ENCODE peak calls at places on chromosomes 12 and 14, in ten cellular contexts. J is foreskin fibroblast, I is GM12865, R is A549, A is endothelial cell, B is transverse colon, P is type B pancreatic cell, L is fibroblast of mammary gland, W is mesothelial cell of epicardium, Q is mucosa of descending colon. G is an unnamed sample.

GRCh38 chr12:60093428-60093827 is 497.6 kb downstream of the SLC16A7 start:
- DNase-seq in W (no peak), R (no peak), I (no peak), P (no peak), J (no peak), Q (no peak), A (no peak), B (no peak), L (no peak), G (no peak)

GRCh38 chr14:50955373-50956043 is 11.2 kb upstream of the PYGL start:
- DNase-seq in B (peak), I (peak), R (peak), Q (peak), W (no peak), L (peak), A (peak), P (no peak), J (peak), G (no peak)

GRCh38 chr12:3321881-3322280 is 169.1 kb upstream of the PRMT8 start:
- DNase-seq in L (no peak), W (no peak), J (no peak), P (no peak), R (no peak), B (no peak), Q (no peak), A (no peak), I (no peak), G (no peak)

GRCh38 chr14:21211509-21211908 is 55.6 kb upstream of the OR5AU1 start:
- DNase-seq in J (no peak), Q (no peak), R (no peak), A (no peak), L (no peak), P (no peak), W (no peak), B (no peak), I (no peak), G (no peak)

GRCh38 chr12:116598341-116599284 is 39.4 kb downstream of the MAP1LC3B2 start:
- DNase-seq in J (no peak), P (no peak), L (peak), B (no peak), R (no peak), I (no peak), W (no peak), Q (no peak), A (no peak), G (no peak)

GRCh38 chr12:63276537-63277365 is 125.8 kb upstream of the AVPR1A start:
- DNase-seq in P (no peak), A (peak), W (no peak), R (peak), I (peak), Q (no peak), B (no peak), L (peak), J (no peak), G (peak)

GRCh38 chr14:100982764-100983163 is 79.2 kb upstream of the RTL1 start:
- DNase-seq in Q (no peak), P (no peak), J (no peak), B (no peak), W (no peak), R (peak), L (peak), A (no peak), I (no peak), G (no peak)

GRCh38 chr12:71694099-71694820 is 8.4 kb downstream of the TMEM19 start:
- DNase-seq in B (peak), R (no peak), L (no peak), W (no peak), I (peak), Q (no peak), J (no peak), A (no peak), P (no peak), G (no peak)

GRCh38 chr14:80699861-80700260 is 241.7 kb downstream of the CEP128 start:
- DNase-seq in B (no peak), A (no peak), L (no peak), W (no peak), Q (no peak), I (peak), R (no peak), P (no peak), J (no peak), G (no peak)

GRCh38 chr14:26917086-26917485 is 319.3 kb upstream of the NOVA1 start:
- DNase-seq in L (peak), B (no peak), R (peak), A (no peak), W (no peak), Q (no peak), I (no peak), P (no peak), J (peak), G (no peak)
- TF ChIP-seq CTCF in L (peak), B (no peak), R (peak), A (peak), W (no peak), Q (no peak), I (no peak), P (peak), J (peak), G (peak)

GRCh38 chr12:53948650-53949593 is 5.8 kb upstream of the HOXC12 start:
- DNase-seq in R (peak), P (no peak), B (no peak), W (no peak), Q (no peak), A (no peak), J (no peak), L (no peak), I (no peak), G (no peak)
- TF ChIP-seq CTCF in R (no peak), P (no peak), B (no peak), W (no peak), Q (no peak), A (peak), J (no peak), L (no peak), I (no peak), G (no peak)

GRCh38 chr12:110245278-110245868 is 35.7 kb upstream of the ATP2A2 start:
- DNase-seq in A (peak), W (no peak), L (peak), B (peak), I (peak), J (no peak), R (peak), Q (peak), P (no peak), G (peak)
- TF ChIP-seq CTCF in A (no peak), W (no peak), L (peak), B (peak), I (peak), J (peak), R (peak), Q (peak), P (peak), G (peak)

DNA sequence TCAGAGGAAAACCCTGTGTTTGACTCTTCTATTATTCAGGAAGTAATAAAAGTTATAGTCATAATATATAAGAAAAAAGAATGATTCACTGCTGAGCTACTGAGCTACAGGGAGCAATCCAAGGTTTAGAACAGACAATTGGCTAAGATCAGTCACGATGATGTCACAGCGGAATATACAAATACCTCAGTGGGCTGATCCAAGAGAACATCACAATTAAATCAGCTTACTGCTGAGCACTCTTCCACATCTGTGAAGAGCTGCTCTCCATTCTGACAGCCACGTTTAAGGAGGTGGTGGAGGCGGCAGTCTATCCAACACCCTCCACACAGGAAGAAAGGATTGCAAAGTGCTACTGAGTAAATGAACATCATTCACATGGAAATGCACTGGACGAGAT is 271.0 kb downstream of the APAF1 start:
- DNase-seq in J (no peak), A (no peak), Q (no peak), W (no peak), B (no peak), I (no peak), R (no peak), P (no peak), L (peak), G (no peak)
- TF ChIP-seq CTCF in J (no peak), A (no peak), Q (no peak), W (no peak), B (no peak), I (no peak), R (no peak), P (no peak), L (no peak), G (no peak)

DNA sequence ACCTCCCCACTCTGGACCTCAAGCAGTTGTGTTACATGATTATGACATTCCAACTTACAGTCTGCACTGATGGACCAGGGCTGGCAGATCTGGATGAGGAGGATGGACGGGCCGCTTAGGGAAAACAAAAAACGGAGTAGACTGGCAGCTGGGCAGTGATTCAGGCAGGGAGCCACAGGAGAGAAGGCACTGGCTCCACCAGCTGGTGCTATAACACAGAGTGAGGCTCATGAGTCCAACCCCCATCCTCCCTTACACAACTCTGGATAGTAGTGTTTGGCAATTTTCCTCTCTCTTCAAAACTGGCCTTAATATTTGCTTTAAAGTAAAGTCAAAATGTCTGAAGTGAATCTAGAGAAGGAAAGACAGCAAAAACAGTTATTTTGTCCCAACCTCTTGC is 9.7 kb upstream of the RIC8B start:
- DNase-seq in A (no peak), Q (no peak), L (peak), P (no peak), R (peak), W (no peak), J (no peak), I (no peak), B (no peak), G (no peak)
- TF ChIP-seq CTCF in A (no peak), Q (no peak), L (no peak), P (no peak), R (no peak), W (no peak), J (no peak), I (no peak), B (no peak), G (no peak)

GRCh38 chr12:6729186-6729585 is 5.3 kb downstream of the COPS7A start:
- DNase-seq in I (no peak), R (no peak), L (no peak), B (no peak), A (no peak), Q (no peak), J (no peak), P (no peak), W (no peak), G (no peak)

GRCh38 chr12:6725350-6725749 is 1.5 kb downstream of the COPS7A start:
- DNase-seq in B (no peak), L (no peak), R (no peak), J (no peak), I (no peak), W (no peak), A (no peak), P (no peak), Q (no peak), G (no peak)

GRCh38 chr12:6735448-6736191 is 11.8 kb downstream of the COPS7A start:
- DNase-seq in R (peak), I (peak), B (peak), A (peak), Q (peak), L (peak), W (no peak), J (peak), P (no peak), G (peak)

GRCh38 chr12:6734506-6735082 is 10.7 kb downstream of the COPS7A start:
- DNase-seq in L (no peak), J (no peak), A (no peak), W (no peak), I (no peak), B (no peak), P (no peak), Q (no peak), R (no peak), G (no peak)

GRCh38 chr12:6730169-6730568 is 6.3 kb downstream of the COPS7A start:
- DNase-seq in W (no peak), Q (no peak), P (no peak), B (no peak), J (no peak), I (peak), A (no peak), R (no peak), L (no peak), G (no peak)
- TF ChIP-seq CTCF in W (peak), Q (no peak), P (peak), B (no peak), J (no peak), I (no peak), A (no peak), R (no peak), L (no peak), G (no peak)

DNA sequence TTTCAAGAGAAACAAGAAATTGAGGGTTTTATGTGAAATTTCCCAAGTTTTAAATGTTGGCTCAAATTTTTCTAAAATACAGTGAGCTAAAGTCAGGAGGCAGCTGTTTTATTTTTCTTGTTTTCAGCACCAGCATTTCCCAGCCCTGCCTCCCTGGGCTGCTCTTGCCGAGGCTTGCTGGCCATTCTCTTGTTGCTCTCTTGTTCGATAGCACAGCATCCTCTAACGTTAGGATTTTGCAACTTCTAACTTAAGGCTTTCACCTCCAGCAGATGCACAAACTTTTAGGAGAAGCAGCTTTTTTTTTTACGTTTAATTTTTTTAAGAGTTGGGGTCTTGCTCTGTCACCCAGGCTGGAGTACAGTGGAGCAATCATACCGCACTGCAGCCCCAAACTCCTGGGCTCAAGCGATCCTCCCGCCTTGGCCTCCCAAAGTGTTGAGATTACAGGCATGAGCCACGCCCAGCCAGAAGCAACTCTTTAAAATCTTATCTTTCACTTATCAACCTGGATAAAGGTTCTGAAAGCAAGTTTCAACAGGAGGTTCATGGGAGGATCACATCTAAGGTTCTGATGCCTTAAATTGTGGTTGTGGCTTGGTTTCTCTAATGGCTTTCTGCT is 40.2 kb downstream of the B4GALNT3 start:
- DNase-seq in L (no peak), J (no peak), I (no peak), Q (no peak), B (no peak), A (no peak), W (no peak), P (no peak), R (no peak), G (no peak)
- TF ChIP-seq CTCF in L (no peak), J (no peak), I (no peak), Q (no peak), B (no peak), A (no peak), W (no peak), P (no peak), R (no peak), G (no peak)

DNA sequence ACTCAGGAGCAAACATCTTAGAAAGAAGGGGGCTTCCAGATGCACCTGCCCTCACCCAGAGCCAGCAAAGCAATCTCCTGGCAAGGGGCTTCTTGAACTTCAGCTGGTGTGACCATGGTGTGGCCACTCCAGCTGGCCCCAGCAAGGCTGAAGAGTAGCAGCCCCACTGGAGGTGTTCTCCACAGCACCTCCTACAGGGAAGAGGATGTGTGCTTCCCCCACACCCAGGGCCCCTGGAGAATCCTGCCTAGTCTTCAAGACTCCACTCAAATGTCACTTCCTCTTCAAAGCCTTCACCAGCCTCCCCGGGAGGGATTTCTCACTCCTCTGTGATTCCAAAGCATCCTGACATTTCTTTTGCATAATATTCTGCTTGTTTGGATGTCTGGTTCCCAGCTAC is 8.5 kb downstream of the RAB15 start:
- DNase-seq in J (no peak), I (no peak), P (no peak), L (no peak), B (no peak), W (no peak), A (no peak), R (no peak), Q (no peak), G (no peak)
- TF ChIP-seq CTCF in J (no peak), I (no peak), P (no peak), L (no peak), B (no peak), W (no peak), A (no peak), R (no peak), Q (no peak), G (no peak)

DNA sequence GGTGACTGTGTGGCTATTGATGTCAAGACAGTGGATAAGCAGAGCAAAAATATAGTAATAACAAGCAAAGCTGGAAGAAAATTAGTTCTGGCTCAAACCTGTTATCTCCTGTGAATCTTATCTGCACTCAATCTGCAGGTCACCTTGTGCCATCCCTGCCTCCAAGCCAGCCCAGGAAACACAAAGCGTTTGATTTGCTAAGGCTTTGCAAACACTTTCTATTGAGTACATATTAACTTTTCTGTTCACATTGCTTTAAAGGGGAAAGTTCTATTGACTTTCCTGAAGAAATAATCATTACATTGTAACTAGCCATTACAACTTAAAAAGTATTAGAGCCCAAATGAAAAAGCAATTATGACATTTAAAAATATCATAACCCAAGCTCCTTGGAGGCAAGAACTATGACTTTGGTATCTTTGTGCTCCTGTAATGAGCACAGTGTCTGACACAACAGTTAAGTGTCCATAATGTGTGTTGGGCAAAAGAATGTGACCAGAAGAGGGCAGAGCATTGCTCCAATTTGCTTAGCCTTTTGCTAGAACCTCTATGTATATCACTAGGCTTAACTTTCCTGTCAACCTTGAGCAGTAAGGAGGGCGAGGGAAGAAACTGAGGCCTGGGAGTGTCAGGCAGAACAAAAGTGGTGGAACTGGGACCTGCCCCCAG is 24.7 kb downstream of the SERPINA3 start:
- DNase-seq in B (no peak), A (no peak), L (peak), I (no peak), J (no peak), W (no peak), R (peak), P (no peak), Q (no peak), G (no peak)
- TF ChIP-seq CTCF in B (no peak), A (no peak), L (peak), I (peak), J (no peak), W (no peak), R (peak), P (peak), Q (no peak), G (peak)

DNA sequence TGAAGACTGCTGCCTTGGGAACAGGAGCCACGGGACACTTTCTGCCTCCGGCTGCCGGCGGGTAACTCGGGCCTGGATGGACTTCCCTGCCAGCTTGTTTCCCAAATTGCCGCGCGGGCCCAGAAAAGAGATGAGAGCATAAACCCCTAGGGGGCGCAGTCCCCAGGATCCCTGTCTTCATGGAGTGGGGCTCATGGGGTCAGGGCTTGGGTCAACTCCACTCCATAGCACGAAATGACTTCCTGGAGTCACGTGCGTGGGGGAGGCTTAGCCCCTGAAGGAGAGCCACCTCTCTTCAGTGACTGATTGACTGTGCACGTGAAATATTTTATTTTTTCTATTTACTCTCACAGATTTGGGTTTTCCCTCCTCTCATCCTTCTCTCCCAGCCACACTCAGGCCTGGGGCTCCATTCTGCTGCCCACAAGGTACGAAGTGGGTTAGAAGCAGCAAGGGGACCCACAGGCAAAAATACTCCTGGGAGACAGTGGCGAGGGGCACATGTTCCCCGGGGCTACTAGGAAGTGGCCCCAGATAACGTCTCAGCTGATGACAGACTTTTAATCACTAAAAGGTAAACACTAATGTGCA is 10.0 kb downstream of the PGF start:
- DNase-seq in A (peak), Q (peak), L (peak), I (peak), W (no peak), R (peak), P (no peak), B (peak), J (no peak), G (peak)
- TF ChIP-seq CTCF in A (peak), Q (peak), L (peak), I (peak), W (peak), R (peak), P (peak), B (peak), J (peak), G (peak)